ENCODE peak calls at places on chromosomes 16 and 17, in nine cellular contexts. One of them, this sample, is unnamed.

GRCh38 chr16:48421741-48422140 is 36.5 kb upstream of the SIAH1 start:
- DNase-seq in midbrain: no peak
- DNase-seq in NCI-H2171 treated with DMSO at 0.1 percent for 48 hours: no peak
- DNase-seq in kidney epithelial cell: no peak
- DNase-seq in AG04449: no peak
- DNase-seq in stimulated activated CD4-positive, alpha-beta T cell treated with anti-CD3 and anti-CD28 coated beads, Interleukin-2, amount 100 ng/mL, for 48 hours: no peak
- DNase-seq in ACHN: no peak
- DNase-seq in stimulated activated CD8-positive, alpha-beta memory T cell treated with anti-CD3 and anti-CD28 coated beads, Interleukin-12 subunit alpha, Interleukin-12 subunit beta, amount 100 ng/mL, for 4 hours: no peak
- DNase-seq in nucleus accumbens: no peak
- DNase-seq in this sample: no peak

GRCh38 chr16:82504811-82505210 is 122.0 kb upstream of the CDH13 start:
- DNase-seq in midbrain: no peak
- DNase-seq in NCI-H2171 treated with DMSO at 0.1 percent for 48 hours: peak; percentile 42
- DNase-seq in kidney epithelial cell: no peak
- DNase-seq in AG04449: no peak
- DNase-seq in stimulated activated CD4-positive, alpha-beta T cell treated with anti-CD3 and anti-CD28 coated beads, Interleukin-2, amount 100 ng/mL, for 48 hours: no peak
- DNase-seq in ACHN: no peak
- DNase-seq in stimulated activated CD8-positive, alpha-beta memory T cell treated with anti-CD3 and anti-CD28 coated beads, Interleukin-12 subunit alpha, Interleukin-12 subunit beta, amount 100 ng/mL, for 4 hours: no peak
- DNase-seq in nucleus accumbens: no peak
- DNase-seq in this sample: no peak

GRCh38 chr16:70396209-70396904 is 42.5 kb downstream of the ST3GAL2 start:
- DNase-seq in midbrain: no peak
- DNase-seq in NCI-H2171 treated with DMSO at 0.1 percent for 48 hours: peak; percentile 95
- DNase-seq in kidney epithelial cell: no peak
- DNase-seq in AG04449: no peak
- DNase-seq in stimulated activated CD4-positive, alpha-beta T cell treated with anti-CD3 and anti-CD28 coated beads, Interleukin-2, amount 100 ng/mL, for 48 hours: no peak
- DNase-seq in ACHN: no peak
- DNase-seq in stimulated activated CD8-positive, alpha-beta memory T cell treated with anti-CD3 and anti-CD28 coated beads, Interleukin-12 subunit alpha, Interleukin-12 subunit beta, amount 100 ng/mL, for 4 hours: no peak
- DNase-seq in nucleus accumbens: no peak
- DNase-seq in this sample: no peak

GRCh38 chr17:43079578-43080302 is 45.4 kb downstream of the BRCA1 start:
- DNase-seq in midbrain: no peak
- DNase-seq in NCI-H2171 treated with DMSO at 0.1 percent for 48 hours: no peak
- DNase-seq in kidney epithelial cell: no peak
- DNase-seq in AG04449: no peak
- DNase-seq in stimulated activated CD4-positive, alpha-beta T cell treated with anti-CD3 and anti-CD28 coated beads, Interleukin-2, amount 100 ng/mL, for 48 hours: no peak
- DNase-seq in ACHN: no peak
- DNase-seq in stimulated activated CD8-positive, alpha-beta memory T cell treated with anti-CD3 and anti-CD28 coated beads, Interleukin-12 subunit alpha, Interleukin-12 subunit beta, amount 100 ng/mL, for 4 hours: no peak
- DNase-seq in nucleus accumbens: no peak
- DNase-seq in this sample: no peak

GRCh38 chr16:56005958-56006357 is 130.8 kb upstream of the CES5A start:
- DNase-seq in midbrain: no peak
- DNase-seq in NCI-H2171 treated with DMSO at 0.1 percent for 48 hours: no peak
- DNase-seq in kidney epithelial cell: no peak
- DNase-seq in AG04449: no peak
- DNase-seq in stimulated activated CD4-positive, alpha-beta T cell treated with anti-CD3 and anti-CD28 coated beads, Interleukin-2, amount 100 ng/mL, for 48 hours: no peak
- DNase-seq in ACHN: no peak
- DNase-seq in stimulated activated CD8-positive, alpha-beta memory T cell treated with anti-CD3 and anti-CD28 coated beads, Interleukin-12 subunit alpha, Interleukin-12 subunit beta, amount 100 ng/mL, for 4 hours: no peak
- DNase-seq in nucleus accumbens: no peak
- DNase-seq in this sample: no peak

GRCh38 chr17:851986-852385 is 69.8 kb downstream of the MRM3 start:
- DNase-seq in midbrain: no peak
- DNase-seq in NCI-H2171 treated with DMSO at 0.1 percent for 48 hours: no peak
- DNase-seq in kidney epithelial cell: no peak
- DNase-seq in AG04449: no peak
- DNase-seq in stimulated activated CD4-positive, alpha-beta T cell treated with anti-CD3 and anti-CD28 coated beads, Interleukin-2, amount 100 ng/mL, for 48 hours: no peak
- DNase-seq in ACHN: no peak
- DNase-seq in stimulated activated CD8-positive, alpha-beta memory T cell treated with anti-CD3 and anti-CD28 coated beads, Interleukin-12 subunit alpha, Interleukin-12 subunit beta, amount 100 ng/mL, for 4 hours: no peak
- DNase-seq in nucleus accumbens: no peak
- DNase-seq in this sample: no peak

GRCh38 chr17:78993241-78993956 is 13.7 kb upstream of the LGALS3BP start:
- DNase-seq in midbrain: peak; percentile 54
- DNase-seq in NCI-H2171 treated with DMSO at 0.1 percent for 48 hours: peak; percentile 45
- DNase-seq in kidney epithelial cell: no peak
- DNase-seq in AG04449: no peak
- DNase-seq in stimulated activated CD4-positive, alpha-beta T cell treated with anti-CD3 and anti-CD28 coated beads, Interleukin-2, amount 100 ng/mL, for 48 hours: peak; percentile 59
- DNase-seq in ACHN: peak; percentile 50
- DNase-seq in stimulated activated CD8-positive, alpha-beta memory T cell treated with anti-CD3 and anti-CD28 coated beads, Interleukin-12 subunit alpha, Interleukin-12 subunit beta, amount 100 ng/mL, for 4 hours: no peak
- DNase-seq in nucleus accumbens: no peak
- DNase-seq in this sample: no peak

GRCh38 chr16:1772362-1772907 is at the start of gene EME2:
- DNase-seq in midbrain: no peak
- DNase-seq in NCI-H2171 treated with DMSO at 0.1 percent for 48 hours: peak; percentile 56
- DNase-seq in kidney epithelial cell: no peak
- DNase-seq in AG04449: no peak
- DNase-seq in stimulated activated CD4-positive, alpha-beta T cell treated with anti-CD3 and anti-CD28 coated beads, Interleukin-2, amount 100 ng/mL, for 48 hours: peak; percentile 40
- DNase-seq in ACHN: peak; percentile 56
- DNase-seq in stimulated activated CD8-positive, alpha-beta memory T cell treated with anti-CD3 and anti-CD28 coated beads, Interleukin-12 subunit alpha, Interleukin-12 subunit beta, amount 100 ng/mL, for 4 hours: no peak
- DNase-seq in nucleus accumbens: no peak
- DNase-seq in this sample: no peak

GRCh38 chr17:17999364-18000007 is 26.8 kb downstream of the DRC3 start:
- DNase-seq in midbrain: no peak
- DNase-seq in NCI-H2171 treated with DMSO at 0.1 percent for 48 hours: peak; percentile 30
- DNase-seq in kidney epithelial cell: no peak
- DNase-seq in AG04449: no peak
- DNase-seq in stimulated activated CD4-positive, alpha-beta T cell treated with anti-CD3 and anti-CD28 coated beads, Interleukin-2, amount 100 ng/mL, for 48 hours: no peak
- DNase-seq in ACHN: no peak
- DNase-seq in stimulated activated CD8-positive, alpha-beta memory T cell treated with anti-CD3 and anti-CD28 coated beads, Interleukin-12 subunit alpha, Interleukin-12 subunit beta, amount 100 ng/mL, for 4 hours: no peak
- DNase-seq in nucleus accumbens: no peak
- DNase-seq in this sample: no peak

GRCh38 chr16:56871172-56871593 is 6.2 kb downstream of the SLC12A3 start:
- DNase-seq in midbrain: no peak
- DNase-seq in NCI-H2171 treated with DMSO at 0.1 percent for 48 hours: no peak
- DNase-seq in kidney epithelial cell: no peak
- DNase-seq in AG04449: no peak
- DNase-seq in stimulated activated CD4-positive, alpha-beta T cell treated with anti-CD3 and anti-CD28 coated beads, Interleukin-2, amount 100 ng/mL, for 48 hours: no peak
- DNase-seq in ACHN: peak; percentile 80
- DNase-seq in stimulated activated CD8-positive, alpha-beta memory T cell treated with anti-CD3 and anti-CD28 coated beads, Interleukin-12 subunit alpha, Interleukin-12 subunit beta, amount 100 ng/mL, for 4 hours: no peak
- DNase-seq in nucleus accumbens: no peak
- DNase-seq in this sample: peak; percentile 60

GRCh38 chr17:12358477-12358876 is 307.2 kb upstream of the MYOCD start:
- DNase-seq in midbrain: no peak
- DNase-seq in NCI-H2171 treated with DMSO at 0.1 percent for 48 hours: no peak
- DNase-seq in kidney epithelial cell: no peak
- DNase-seq in AG04449: no peak
- DNase-seq in stimulated activated CD4-positive, alpha-beta T cell treated with anti-CD3 and anti-CD28 coated beads, Interleukin-2, amount 100 ng/mL, for 48 hours: no peak
- DNase-seq in ACHN: no peak
- DNase-seq in stimulated activated CD8-positive, alpha-beta memory T cell treated with anti-CD3 and anti-CD28 coated beads, Interleukin-12 subunit alpha, Interleukin-12 subunit beta, amount 100 ng/mL, for 4 hours: no peak
- DNase-seq in nucleus accumbens: no peak
- DNase-seq in this sample: no peak

GRCh38 chr17:48247038-48247437 is 139.5 kb downstream of the SNX11 start:
- DNase-seq in midbrain: no peak
- DNase-seq in NCI-H2171 treated with DMSO at 0.1 percent for 48 hours: no peak
- DNase-seq in kidney epithelial cell: no peak
- DNase-seq in AG04449: no peak
- DNase-seq in stimulated activated CD4-positive, alpha-beta T cell treated with anti-CD3 and anti-CD28 coated beads, Interleukin-2, amount 100 ng/mL, for 48 hours: no peak
- DNase-seq in ACHN: peak; percentile 44
- DNase-seq in stimulated activated CD8-positive, alpha-beta memory T cell treated with anti-CD3 and anti-CD28 coated beads, Interleukin-12 subunit alpha, Interleukin-12 subunit beta, amount 100 ng/mL, for 4 hours: no peak
- DNase-seq in nucleus accumbens: no peak
- DNase-seq in this sample: no peak

GRCh38 chr16:11836653-11837244 is 14.6 kb downstream of the RSL1D1 start:
- DNase-seq in midbrain: no peak
- DNase-seq in NCI-H2171 treated with DMSO at 0.1 percent for 48 hours: no peak
- DNase-seq in kidney epithelial cell: peak; percentile 43
- DNase-seq in AG04449: no peak
- DNase-seq in stimulated activated CD4-positive, alpha-beta T cell treated with anti-CD3 and anti-CD28 coated beads, Interleukin-2, amount 100 ng/mL, for 48 hours: no peak
- DNase-seq in ACHN: peak; percentile 41
- DNase-seq in stimulated activated CD8-positive, alpha-beta memory T cell treated with anti-CD3 and anti-CD28 coated beads, Interleukin-12 subunit alpha, Interleukin-12 subunit beta, amount 100 ng/mL, for 4 hours: no peak
- DNase-seq in nucleus accumbens: no peak
- DNase-seq in this sample: peak; percentile 48

GRCh38 chr17:55693244-55694216 is 29.1 kb downstream of the TMEM100 start:
- DNase-seq in midbrain: no peak
- DNase-seq in NCI-H2171 treated with DMSO at 0.1 percent for 48 hours: no peak
- DNase-seq in kidney epithelial cell: no peak
- DNase-seq in AG04449: no peak
- DNase-seq in stimulated activated CD4-positive, alpha-beta T cell treated with anti-CD3 and anti-CD28 coated beads, Interleukin-2, amount 100 ng/mL, for 48 hours: no peak
- DNase-seq in ACHN: no peak
- DNase-seq in stimulated activated CD8-positive, alpha-beta memory T cell treated with anti-CD3 and anti-CD28 coated beads, Interleukin-12 subunit alpha, Interleukin-12 subunit beta, amount 100 ng/mL, for 4 hours: no peak
- DNase-seq in nucleus accumbens: no peak
- DNase-seq in this sample: no peak

GRCh38 chr17:42005128-42005527 is 12.1 kb downstream of the DNAJC7 start:
- DNase-seq in midbrain: no peak
- DNase-seq in NCI-H2171 treated with DMSO at 0.1 percent for 48 hours: no peak
- DNase-seq in kidney epithelial cell: no peak
- DNase-seq in AG04449: no peak
- DNase-seq in stimulated activated CD4-positive, alpha-beta T cell treated with anti-CD3 and anti-CD28 coated beads, Interleukin-2, amount 100 ng/mL, for 48 hours: no peak
- DNase-seq in ACHN: no peak
- DNase-seq in stimulated activated CD8-positive, alpha-beta memory T cell treated with anti-CD3 and anti-CD28 coated beads, Interleukin-12 subunit alpha, Interleukin-12 subunit beta, amount 100 ng/mL, for 4 hours: no peak
- DNase-seq in nucleus accumbens: no peak
- DNase-seq in this sample: no peak

GRCh38 chr16:57446530-57447141 is 549 bp downstream of the CIAPIN1 start:
- DNase-seq in midbrain: no peak
- DNase-seq in NCI-H2171 treated with DMSO at 0.1 percent for 48 hours: peak; percentile 58
- DNase-seq in kidney epithelial cell: no peak
- DNase-seq in AG04449: no peak
- DNase-seq in stimulated activated CD4-positive, alpha-beta T cell treated with anti-CD3 and anti-CD28 coated beads, Interleukin-2, amount 100 ng/mL, for 48 hours: peak; percentile 14
- DNase-seq in ACHN: peak; percentile 26
- DNase-seq in stimulated activated CD8-positive, alpha-beta memory T cell treated with anti-CD3 and anti-CD28 coated beads, Interleukin-12 subunit alpha, Interleukin-12 subunit beta, amount 100 ng/mL, for 4 hours: no peak
- DNase-seq in nucleus accumbens: no peak
- DNase-seq in this sample: no peak

GRCh38 chr17:7261377-7262191 is 694 bp downstream of the CLDN7 start:
- DNase-seq in midbrain: no peak
- DNase-seq in NCI-H2171 treated with DMSO at 0.1 percent for 48 hours: no peak
- DNase-seq in kidney epithelial cell: no peak
- DNase-seq in AG04449: no peak
- DNase-seq in stimulated activated CD4-positive, alpha-beta T cell treated with anti-CD3 and anti-CD28 coated beads, Interleukin-2, amount 100 ng/mL, for 48 hours: no peak
- DNase-seq in ACHN: no peak
- DNase-seq in stimulated activated CD8-positive, alpha-beta memory T cell treated with anti-CD3 and anti-CD28 coated beads, Interleukin-12 subunit alpha, Interleukin-12 subunit beta, amount 100 ng/mL, for 4 hours: peak; percentile 38
- DNase-seq in nucleus accumbens: no peak
- DNase-seq in this sample: no peak

GRCh38 chr17:68821860-68822693 is 133.1 kb downstream of the ABCA8 start:
- DNase-seq in midbrain: no peak
- DNase-seq in NCI-H2171 treated with DMSO at 0.1 percent for 48 hours: no peak
- DNase-seq in kidney epithelial cell: peak; percentile 86
- DNase-seq in AG04449: peak; percentile 66
- DNase-seq in stimulated activated CD4-positive, alpha-beta T cell treated with anti-CD3 and anti-CD28 coated beads, Interleukin-2, amount 100 ng/mL, for 48 hours: no peak
- DNase-seq in ACHN: peak; percentile 82
- DNase-seq in stimulated activated CD8-positive, alpha-beta memory T cell treated with anti-CD3 and anti-CD28 coated beads, Interleukin-12 subunit alpha, Interleukin-12 subunit beta, amount 100 ng/mL, for 4 hours: no peak
- DNase-seq in nucleus accumbens: no peak
- DNase-seq in this sample: peak; percentile 87

GRCh38 chr16:9709221-9709620 is 473.0 kb downstream of the GRIN2A start:
- DNase-seq in midbrain: no peak
- DNase-seq in NCI-H2171 treated with DMSO at 0.1 percent for 48 hours: no peak
- DNase-seq in kidney epithelial cell: no peak
- DNase-seq in AG04449: no peak
- DNase-seq in stimulated activated CD4-positive, alpha-beta T cell treated with anti-CD3 and anti-CD28 coated beads, Interleukin-2, amount 100 ng/mL, for 48 hours: no peak
- DNase-seq in ACHN: no peak
- DNase-seq in stimulated activated CD8-positive, alpha-beta memory T cell treated with anti-CD3 and anti-CD28 coated beads, Interleukin-12 subunit alpha, Interleukin-12 subunit beta, amount 100 ng/mL, for 4 hours: no peak
- DNase-seq in nucleus accumbens: no peak
- DNase-seq in this sample: no peak

GRCh38 chr17:4725646-4726300 is 5.5 kb upstream of the MED11 start:
- DNase-seq in midbrain: no peak
- DNase-seq in NCI-H2171 treated with DMSO at 0.1 percent for 48 hours: no peak
- DNase-seq in kidney epithelial cell: no peak
- DNase-seq in AG04449: no peak
- DNase-seq in stimulated activated CD4-positive, alpha-beta T cell treated with anti-CD3 and anti-CD28 coated beads, Interleukin-2, amount 100 ng/mL, for 48 hours: no peak
- DNase-seq in ACHN: no peak
- DNase-seq in stimulated activated CD8-positive, alpha-beta memory T cell treated with anti-CD3 and anti-CD28 coated beads, Interleukin-12 subunit alpha, Interleukin-12 subunit beta, amount 100 ng/mL, for 4 hours: no peak
- DNase-seq in nucleus accumbens: no peak
- DNase-seq in this sample: no peak

GRCh38 chr17:17305282-17305801 is 2.2 kb downstream of the NT5M start:
- DNase-seq in midbrain: no peak
- DNase-seq in NCI-H2171 treated with DMSO at 0.1 percent for 48 hours: peak; percentile 49
- DNase-seq in kidney epithelial cell: no peak
- DNase-seq in AG04449: no peak
- DNase-seq in stimulated activated CD4-positive, alpha-beta T cell treated with anti-CD3 and anti-CD28 coated beads, Interleukin-2, amount 100 ng/mL, for 48 hours: no peak
- DNase-seq in ACHN: no peak
- DNase-seq in stimulated activated CD8-positive, alpha-beta memory T cell treated with anti-CD3 and anti-CD28 coated beads, Interleukin-12 subunit alpha, Interleukin-12 subunit beta, amount 100 ng/mL, for 4 hours: peak; percentile 23
- DNase-seq in nucleus accumbens: no peak
- DNase-seq in this sample: no peak

GRCh38 chr16:12628526-12628925 is 175.2 kb downstream of the CPPED1 start:
- DNase-seq in midbrain: no peak
- DNase-seq in NCI-H2171 treated with DMSO at 0.1 percent for 48 hours: no peak
- DNase-seq in kidney epithelial cell: no peak
- DNase-seq in AG04449: no peak
- DNase-seq in stimulated activated CD4-positive, alpha-beta T cell treated with anti-CD3 and anti-CD28 coated beads, Interleukin-2, amount 100 ng/mL, for 48 hours: no peak
- DNase-seq in ACHN: no peak
- DNase-seq in stimulated activated CD8-positive, alpha-beta memory T cell treated with anti-CD3 and anti-CD28 coated beads, Interleukin-12 subunit alpha, Interleukin-12 subunit beta, amount 100 ng/mL, for 4 hours: no peak
- DNase-seq in nucleus accumbens: no peak
- DNase-seq in this sample: peak; percentile 18

GRCh38 chr17:39132192-39132600 is 19.2 kb downstream of the PLXDC1 start:
- DNase-seq in midbrain: no peak
- DNase-seq in NCI-H2171 treated with DMSO at 0.1 percent for 48 hours: no peak
- DNase-seq in kidney epithelial cell: no peak
- DNase-seq in AG04449: no peak
- DNase-seq in stimulated activated CD4-positive, alpha-beta T cell treated with anti-CD3 and anti-CD28 coated beads, Interleukin-2, amount 100 ng/mL, for 48 hours: no peak
- DNase-seq in ACHN: peak; percentile 41
- DNase-seq in stimulated activated CD8-positive, alpha-beta memory T cell treated with anti-CD3 and anti-CD28 coated beads, Interleukin-12 subunit alpha, Interleukin-12 subunit beta, amount 100 ng/mL, for 4 hours: no peak
- DNase-seq in nucleus accumbens: no peak
- DNase-seq in this sample: no peak

GRCh38 chr17:77942111-77942988 is 16.2 kb upstream of the TNRC6C start:
- DNase-seq in midbrain: peak; percentile 92
- DNase-seq in NCI-H2171 treated with DMSO at 0.1 percent for 48 hours: no peak
- DNase-seq in kidney epithelial cell: no peak
- DNase-seq in AG04449: no peak
- DNase-seq in stimulated activated CD4-positive, alpha-beta T cell treated with anti-CD3 and anti-CD28 coated beads, Interleukin-2, amount 100 ng/mL, for 48 hours: no peak
- DNase-seq in ACHN: no peak
- DNase-seq in stimulated activated CD8-positive, alpha-beta memory T cell treated with anti-CD3 and anti-CD28 coated beads, Interleukin-12 subunit alpha, Interleukin-12 subunit beta, amount 100 ng/mL, for 4 hours: no peak
- DNase-seq in nucleus accumbens: peak; percentile 76
- DNase-seq in this sample: no peak

GRCh38 chr17:238964-239259 is 57.5 kb upstream of the DOC2B start:
- DNase-seq in midbrain: no peak
- DNase-seq in NCI-H2171 treated with DMSO at 0.1 percent for 48 hours: no peak
- DNase-seq in kidney epithelial cell: no peak
- DNase-seq in AG04449: no peak
- DNase-seq in stimulated activated CD4-positive, alpha-beta T cell treated with anti-CD3 and anti-CD28 coated beads, Interleukin-2, amount 100 ng/mL, for 48 hours: no peak
- DNase-seq in ACHN: no peak
- DNase-seq in stimulated activated CD8-positive, alpha-beta memory T cell treated with anti-CD3 and anti-CD28 coated beads, Interleukin-12 subunit alpha, Interleukin-12 subunit beta, amount 100 ng/mL, for 4 hours: no peak
- DNase-seq in nucleus accumbens: no peak
- DNase-seq in this sample: no peak

GRCh38 chr16:27322858-27323780 is 9.3 kb downstream of the IL4R start:
- DNase-seq in midbrain: no peak
- DNase-seq in NCI-H2171 treated with DMSO at 0.1 percent for 48 hours: no peak
- DNase-seq in kidney epithelial cell: no peak
- DNase-seq in AG04449: no peak
- DNase-seq in stimulated activated CD4-positive, alpha-beta T cell treated with anti-CD3 and anti-CD28 coated beads, Interleukin-2, amount 100 ng/mL, for 48 hours: no peak
- DNase-seq in ACHN: no peak
- DNase-seq in stimulated activated CD8-positive, alpha-beta memory T cell treated with anti-CD3 and anti-CD28 coated beads, Interleukin-12 subunit alpha, Interleukin-12 subunit beta, amount 100 ng/mL, for 4 hours: no peak
- DNase-seq in nucleus accumbens: no peak
- DNase-seq in this sample: no peak

GRCh38 chr16:22786284-22786683 is 27.7 kb upstream of the HS3ST2 start:
- DNase-seq in midbrain: no peak
- DNase-seq in NCI-H2171 treated with DMSO at 0.1 percent for 48 hours: no peak
- DNase-seq in kidney epithelial cell: no peak
- DNase-seq in AG04449: no peak
- DNase-seq in stimulated activated CD4-positive, alpha-beta T cell treated with anti-CD3 and anti-CD28 coated beads, Interleukin-2, amount 100 ng/mL, for 48 hours: no peak
- DNase-seq in ACHN: no peak
- DNase-seq in stimulated activated CD8-positive, alpha-beta memory T cell treated with anti-CD3 and anti-CD28 coated beads, Interleukin-12 subunit alpha, Interleukin-12 subunit beta, amount 100 ng/mL, for 4 hours: no peak
- DNase-seq in nucleus accumbens: no peak
- DNase-seq in this sample: no peak

GRCh38 chr17:49583889-49584288 is 8.2 kb downstream of the NXPH3 start:
- DNase-seq in midbrain: no peak
- DNase-seq in NCI-H2171 treated with DMSO at 0.1 percent for 48 hours: no peak
- DNase-seq in kidney epithelial cell: no peak
- DNase-seq in AG04449: no peak
- DNase-seq in stimulated activated CD4-positive, alpha-beta T cell treated with anti-CD3 and anti-CD28 coated beads, Interleukin-2, amount 100 ng/mL, for 48 hours: no peak
- DNase-seq in ACHN: no peak
- DNase-seq in stimulated activated CD8-positive, alpha-beta memory T cell treated with anti-CD3 and anti-CD28 coated beads, Interleukin-12 subunit alpha, Interleukin-12 subunit beta, amount 100 ng/mL, for 4 hours: no peak
- DNase-seq in nucleus accumbens: no peak
- DNase-seq in this sample: no peak

GRCh38 chr16:71461686-71462648 is at the start of gene ZNF23:
- DNase-seq in midbrain: peak; percentile 88
- DNase-seq in NCI-H2171 treated with DMSO at 0.1 percent for 48 hours: peak; percentile 75
- DNase-seq in kidney epithelial cell: no peak
- DNase-seq in AG04449: no peak
- DNase-seq in stimulated activated CD4-positive, alpha-beta T cell treated with anti-CD3 and anti-CD28 coated beads, Interleukin-2, amount 100 ng/mL, for 48 hours: peak; percentile 73
- DNase-seq in ACHN: peak; percentile 82
- DNase-seq in stimulated activated CD8-positive, alpha-beta memory T cell treated with anti-CD3 and anti-CD28 coated beads, Interleukin-12 subunit alpha, Interleukin-12 subunit beta, amount 100 ng/mL, for 4 hours: peak; percentile 67
- DNase-seq in nucleus accumbens: peak; percentile 77
- DNase-seq in this sample: peak; percentile 64

GRCh38 chr16:46691720-46692119 is 2.3 kb downstream of the ORC6 start:
- DNase-seq in midbrain: no peak
- DNase-seq in NCI-H2171 treated with DMSO at 0.1 percent for 48 hours: no peak
- DNase-seq in kidney epithelial cell: no peak
- DNase-seq in AG04449: no peak
- DNase-seq in stimulated activated CD4-positive, alpha-beta T cell treated with anti-CD3 and anti-CD28 coated beads, Interleukin-2, amount 100 ng/mL, for 48 hours: no peak
- DNase-seq in ACHN: no peak
- DNase-seq in stimulated activated CD8-positive, alpha-beta memory T cell treated with anti-CD3 and anti-CD28 coated beads, Interleukin-12 subunit alpha, Interleukin-12 subunit beta, amount 100 ng/mL, for 4 hours: no peak
- DNase-seq in nucleus accumbens: no peak
- DNase-seq in this sample: no peak

This sample was measured in kidney glomerular epithelial cell.